ENCODE peak calls at places on chromosomes 7 and 10, in six cellular contexts. One of them, this sample, is unnamed.
A peak's percentile ranks its signal among the peaks of the same experiment; 100 is the strongest.

GRCh38 chr7:3673524-3673923 is 372.5 kb downstream of the SDK1 start:
- DNase-seq in GM12892: no peak
- DNase-seq in HepG2: peak; percentile 23
- DNase-seq in K562: peak; percentile 36
- DNase-seq in GM12878: no peak
- DNase-seq in H1: peak; percentile 84
- DNase-seq in this sample: no peak

GRCh38 chr7:66152538-66153191 is 38.0 kb downstream of the CRCP start:
- DNase-seq in GM12892: no peak
- DNase-seq in GM12878: no peak
- DNase-seq in H1: peak; percentile 49
- DNase-seq in K562: no peak
- DNase-seq in HepG2: no peak
- DNase-seq in this sample: no peak

GRCh38 chr7:18450021-18450420 is 45.5 kb upstream of the HDAC9 start:
- DNase-seq in GM12878: no peak
- DNase-seq in K562: no peak
- DNase-seq in HepG2: no peak
- DNase-seq in H1: no peak
- DNase-seq in GM12892: no peak
- DNase-seq in this sample: no peak

GRCh38 chr7:30778246-30779025 is 7.2 kb downstream of the MINDY4 start:
- DNase-seq in H1: no peak
- DNase-seq in GM12892: no peak
- DNase-seq in HepG2: no peak
- DNase-seq in GM12878: no peak
- DNase-seq in K562: no peak
- DNase-seq in this sample: no peak

GRCh38 chr7:66303454-66304160 is 98.5 kb downstream of the TPST1 start:
- DNase-seq in K562: no peak
- DNase-seq in H1: no peak
- DNase-seq in GM12878: no peak
- DNase-seq in GM12892: no peak
- DNase-seq in HepG2: no peak
- DNase-seq in this sample: no peak

GRCh38 chr7:155729847-155730246 is 82.4 kb downstream of the SHH start:
- DNase-seq in GM12892: no peak
- DNase-seq in H1: no peak
- DNase-seq in HepG2: no peak
- DNase-seq in GM12878: no peak
- DNase-seq in K562: no peak
- DNase-seq in this sample: no peak

GRCh38 chr7:21365866-21366624 is 61.8 kb upstream of the SP4 start:
- DNase-seq in GM12878: no peak
- DNase-seq in HepG2: peak; percentile 77
- DNase-seq in K562: no peak
- DNase-seq in GM12892: no peak
- DNase-seq in H1: no peak
- DNase-seq in this sample: no peak

GRCh38 chr10:3330687-3331086 is 158.1 kb upstream of the PITRM1 start:
- DNase-seq in HepG2: no peak
- DNase-seq in GM12878: no peak
- DNase-seq in K562: no peak
- DNase-seq in H1: no peak
- DNase-seq in GM12892: no peak
- DNase-seq in this sample: no peak

GRCh38 chr10:1094112-1095057 is 38.2 kb downstream of the WDR37 start:
- DNase-seq in HepG2: no peak
- DNase-seq in GM12892: no peak
- DNase-seq in GM12878: peak; percentile 3
- DNase-seq in K562: no peak
- DNase-seq in H1: no peak
- DNase-seq in this sample: no peak

GRCh38 chr7:29463504-29464158 is 100.0 kb upstream of the PRR15 start:
- DNase-seq in GM12878: no peak
- DNase-seq in H1: no peak
- DNase-seq in GM12892: no peak
- DNase-seq in HepG2: no peak
- DNase-seq in K562: no peak
- DNase-seq in this sample: no peak

GRCh38 chr7:138164804-138165203 is 88.5 kb downstream of the AKR1D1 start:
- DNase-seq in GM12878: no peak
- DNase-seq in K562: peak; percentile 9
- DNase-seq in HepG2: no peak
- DNase-seq in H1: no peak
- DNase-seq in GM12892: no peak
- DNase-seq in this sample: no peak

GRCh38 chr10:114876602-114877300 is 55.2 kb downstream of the FHIP2A start:
- DNase-seq in GM12878: peak; percentile 8
- DNase-seq in H1: peak; percentile 87
- DNase-seq in K562: peak; percentile 73
- DNase-seq in GM12892: peak; percentile 47
- DNase-seq in HepG2: peak; percentile 57
- DNase-seq in this sample: peak; percentile 43

GRCh38 chr7:151086802-151087246 is 549 bp downstream of the AGAP3 start:
- DNase-seq in H1: peak; percentile 74
- DNase-seq in GM12892: no peak
- DNase-seq in HepG2: no peak
- DNase-seq in GM12878: no peak
- DNase-seq in K562: peak; percentile 68
- DNase-seq in this sample: no peak

GRCh38 chr7:26813426-26813825 is 51.0 kb downstream of the SKAP2 start:
- DNase-seq in GM12892: no peak
- DNase-seq in HepG2: peak; percentile 64
- DNase-seq in K562: no peak
- DNase-seq in GM12878: no peak
- DNase-seq in H1: no peak
- DNase-seq in this sample: no peak

DNA sequence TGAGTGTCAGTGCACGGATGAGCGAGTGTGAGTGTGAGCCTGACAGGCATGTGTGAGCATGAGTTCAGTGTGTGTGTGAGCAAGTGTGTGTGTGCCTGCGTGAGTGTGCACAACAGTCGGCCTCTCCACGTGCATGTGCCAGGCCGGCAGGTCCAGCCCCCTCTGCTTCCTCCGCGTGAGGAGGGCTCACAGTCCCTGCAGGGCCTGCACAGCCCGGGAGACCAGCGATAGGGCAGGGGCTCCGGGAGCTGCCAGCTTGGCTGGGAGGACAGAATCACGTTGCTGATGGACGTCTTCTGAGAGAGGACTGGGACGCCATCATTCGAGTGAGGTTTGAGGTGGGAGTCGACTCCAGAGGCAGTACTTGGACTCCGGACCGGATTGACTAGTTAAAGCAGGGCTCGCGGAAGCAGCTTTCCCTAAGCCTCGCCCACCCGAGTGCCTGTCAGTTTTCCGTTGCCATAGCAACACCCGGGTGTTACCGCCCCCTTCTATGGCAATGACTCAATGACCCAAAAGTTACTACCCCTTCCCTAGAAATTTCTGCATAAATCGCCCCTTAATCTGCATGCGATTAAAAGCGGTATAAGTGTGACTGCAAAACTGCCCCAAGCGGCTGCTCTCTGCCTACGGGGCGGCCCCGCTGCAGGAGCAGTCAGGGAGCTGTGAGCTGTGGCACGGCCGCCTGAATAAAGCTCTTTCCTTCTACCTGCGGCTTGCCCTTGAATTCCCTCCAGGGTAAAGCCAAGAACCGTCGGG is 19.7 kb upstream of the CFAP46 start:
- DNase-seq in GM12892: no peak
- DNase-seq in K562: peak; percentile 6
- DNase-seq in H1: peak; percentile 91
- DNase-seq in GM12878: no peak
- DNase-seq in HepG2: peak; percentile 37
- DNase-seq in this sample: peak; percentile 66
- TF ChIP-seq POLR2AphosphoS5 in GM12892: no peak
- TF ChIP-seq POLR2AphosphoS5 in K562: no peak
- TF ChIP-seq POLR2AphosphoS5 in H1: peak; percentile 34
- TF ChIP-seq POLR2AphosphoS5 in GM12878: no peak
- TF ChIP-seq POLR2AphosphoS5 in HepG2: no peak
- TF ChIP-seq POLR2AphosphoS5 in this sample: no peak

GRCh38 chr10:104548090-104548489 is 93.0 kb upstream of the SORCS3 start:
- DNase-seq in GM12892: no peak
- DNase-seq in H1: peak; percentile 54
- DNase-seq in HepG2: no peak
- DNase-seq in GM12878: no peak
- DNase-seq in K562: peak; percentile 1
- DNase-seq in this sample: no peak
- TF ChIP-seq TAF1 in GM12892: no peak
- TF ChIP-seq TAF1 in H1: no peak
- TF ChIP-seq TAF1 in HepG2: no peak
- TF ChIP-seq TAF1 in GM12878: no peak
- TF ChIP-seq TAF1 in K562: no peak
- TF ChIP-seq TAF1 in this sample: no peak

DNA sequence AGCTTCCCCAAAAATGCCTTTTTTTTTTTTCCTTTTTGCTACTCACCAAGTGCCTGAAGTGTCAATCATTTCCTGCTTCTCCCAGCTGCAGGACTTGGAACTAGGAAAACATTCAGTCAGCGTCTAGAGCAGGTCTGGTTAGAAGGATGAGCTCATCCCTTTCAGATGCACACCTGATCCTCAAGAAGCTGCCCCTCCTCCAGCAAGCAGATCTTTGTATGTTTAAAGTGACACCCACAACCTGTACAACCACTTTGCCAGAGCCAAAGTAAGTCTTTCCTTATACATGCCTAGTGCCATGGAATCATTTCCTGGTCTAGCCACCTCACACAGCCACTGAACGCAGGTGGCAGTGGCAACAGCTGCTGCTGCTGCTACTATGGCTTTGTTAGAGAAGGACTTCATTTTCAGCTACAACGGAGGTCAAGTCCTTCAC is 10.4 kb upstream of the USP54 start:
- DNase-seq in GM12878: no peak
- DNase-seq in H1: no peak
- DNase-seq in GM12892: no peak
- DNase-seq in HepG2: no peak
- DNase-seq in K562: no peak
- DNase-seq in this sample: no peak
- TF ChIP-seq POLR2A in GM12878: no peak
- TF ChIP-seq POLR2A in H1: no peak
- TF ChIP-seq POLR2A in GM12892: no peak
- TF ChIP-seq POLR2A in HepG2: no peak
- TF ChIP-seq POLR2A in K562: no peak
- TF ChIP-seq POLR2A in this sample: no peak

GRCh38 chr10:24969732-24970330 is 17.4 kb upstream of the PRTFDC1 start:
- DNase-seq in K562: no peak
- DNase-seq in GM12892: no peak
- DNase-seq in GM12878: no peak
- DNase-seq in H1: no peak
- DNase-seq in HepG2: no peak
- DNase-seq in this sample: no peak

GRCh38 chr10:24974978-24975377 is 22.6 kb upstream of the PRTFDC1 start:
- DNase-seq in GM12892: no peak
- DNase-seq in K562: no peak
- DNase-seq in GM12878: no peak
- DNase-seq in HepG2: peak; percentile 32
- DNase-seq in H1: no peak
- DNase-seq in this sample: no peak

GRCh38 chr10:24971374-24971773 is 19.0 kb upstream of the PRTFDC1 start:
- DNase-seq in HepG2: no peak
- DNase-seq in GM12878: no peak
- DNase-seq in H1: no peak
- DNase-seq in K562: no peak
- DNase-seq in GM12892: no peak
- DNase-seq in this sample: no peak

GRCh38 chr10:24968349-24968748 is 15.9 kb upstream of the PRTFDC1 start:
- DNase-seq in HepG2: no peak
- DNase-seq in H1: no peak
- DNase-seq in K562: no peak
- DNase-seq in GM12892: no peak
- DNase-seq in GM12878: no peak
- DNase-seq in this sample: no peak

DNA sequence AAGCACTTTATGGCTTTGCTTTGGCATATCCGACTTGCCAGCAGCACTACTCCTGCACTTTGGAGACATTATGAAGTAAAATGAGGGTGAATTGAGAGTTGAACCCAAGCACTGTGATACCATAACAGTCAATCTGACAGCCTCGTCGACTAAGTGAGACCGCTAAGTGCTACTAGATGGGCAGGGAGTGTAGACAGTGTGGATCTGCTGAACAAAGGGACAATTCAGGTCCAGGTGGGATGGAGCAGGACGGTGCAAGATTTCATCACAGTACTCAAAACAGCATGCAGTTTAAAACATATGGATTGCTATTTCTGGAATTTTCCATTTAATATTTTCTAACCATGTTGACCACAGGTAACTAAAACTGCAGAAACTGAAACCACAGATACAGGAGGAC is 20.8 kb upstream of the PRTFDC1 start:
- DNase-seq in GM12878: no peak
- DNase-seq in HepG2: peak; percentile 72
- DNase-seq in K562: no peak
- DNase-seq in H1: no peak
- DNase-seq in GM12892: no peak
- DNase-seq in this sample: no peak
- TF ChIP-seq POLR2AphosphoS5 in GM12878: no peak
- TF ChIP-seq POLR2AphosphoS5 in HepG2: no peak
- TF ChIP-seq POLR2AphosphoS5 in K562: no peak
- TF ChIP-seq POLR2AphosphoS5 in H1: no peak
- TF ChIP-seq POLR2AphosphoS5 in GM12892: no peak
- TF ChIP-seq POLR2AphosphoS5 in this sample: no peak

GRCh38 chr10:70260259-70260658 is 23.5 kb downstream of the NPFFR1 start:
- DNase-seq in GM12878: no peak
- DNase-seq in H1: no peak
- DNase-seq in GM12892: no peak
- DNase-seq in K562: no peak
- DNase-seq in HepG2: no peak
- DNase-seq in this sample: no peak
- TF ChIP-seq TAF1 in GM12878: no peak
- TF ChIP-seq TAF1 in H1: no peak
- TF ChIP-seq TAF1 in GM12892: no peak
- TF ChIP-seq TAF1 in K562: no peak
- TF ChIP-seq TAF1 in HepG2: no peak
- TF ChIP-seq TAF1 in this sample: no peak

GRCh38 chr10:71850745-71851629 is at the start of gene PSAP:
- DNase-seq in K562: peak; percentile 100
- DNase-seq in GM12892: peak; percentile 99
- DNase-seq in HepG2: peak; percentile 95
- DNase-seq in H1: peak; percentile 97
- DNase-seq in GM12878: peak; percentile 91
- DNase-seq in this sample: peak; percentile 98
- TF ChIP-seq POLR2A in K562: peak; percentile 97
- TF ChIP-seq POLR2A in GM12892: peak; percentile 99
- TF ChIP-seq POLR2A in HepG2: peak; percentile 98
- TF ChIP-seq POLR2A in H1: peak; percentile 85
- TF ChIP-seq POLR2A in GM12878: peak; percentile 100
- TF ChIP-seq POLR2A in this sample: peak; percentile 99

This sample was measured in GM12891.